ENCODE peak calls at places on chromosome 2, in seven cellular contexts. Z is stimulated activated naive CD4-positive, alpha-beta T cell treated with Interleukin-2 at 50 U/mL for 16 hours; J is stimulated activated CD4-positive, alpha-beta T cell treated with anti-CD3 and anti-CD28 coated beads, Interleukin-15, amount 100 ng/mL, for 24 hours; Q is NCI-H1436; C is globus pallidus; H is central memory CD4-positive, alpha-beta T cell; U is AG10803. L is an unnamed sample.

GRCh38 chr2:54446625-54447024 is 9.5 kb upstream of the SPTBN1 start:
- DNase-seq in Z (no peak), J (no peak), Q (no peak), C (no peak), H (no peak), U (no peak), L (no peak)

GRCh38 chr2:119004602-119005001 is 62.6 kb downstream of the MARCO start:
- DNase-seq in Z (no peak), J (no peak), Q (no peak), C (no peak), H (no peak), U (no peak), L (no peak)

GRCh38 chr2:139814458-139814857 is 1034.3 kb upstream of the NXPH2 start:
- DNase-seq in Z (no peak), J (no peak), Q (no peak), C (no peak), H (no peak), U (no peak), L (no peak)

GRCh38 chr2:110720547-110720946 is 11.8 kb upstream of the ACOXL start:
- DNase-seq in Z (no peak), J (no peak), Q (no peak), C (no peak), H (no peak), U (no peak), L (no peak)

GRCh38 chr2:54289942-54290702 is 34.1 kb upstream of the TSPYL6 start:
- DNase-seq in Z (no peak), J (no peak), Q (no peak), C (no peak), H (no peak), U (no peak), L (no peak)

GRCh38 chr2:46014911-46015654 is 282.1 kb upstream of the EPAS1 start:
- DNase-seq in Z (no peak), J (no peak), Q (no peak), C (no peak), H (no peak), U (peak; percentile 68), L (no peak)

GRCh38 chr2:107932483-107932882 is 53.8 kb upstream of the SLC5A7 start:
- DNase-seq in Z (no peak), J (no peak), Q (no peak), C (no peak), H (no peak), U (no peak), L (no peak)

GRCh38 chr2:215773728-215774127 is 239.6 kb downstream of the MREG start:
- DNase-seq in Z (no peak), J (no peak), Q (no peak), C (no peak), H (no peak), U (peak; percentile 98), L (no peak)

GRCh38 chr2:241853651-241854341 is 4.9 kb downstream of the PDCD1 start:
- DNase-seq in Z (no peak), J (peak; percentile 35), Q (no peak), C (no peak), H (no peak), U (no peak), L (no peak)

GRCh38 chr2:45922577-45922988 is 271.1 kb downstream of the PRKCE start:
- DNase-seq in Z (no peak), J (no peak), Q (peak; percentile 50), C (no peak), H (no peak), U (no peak), L (peak; percentile 41)

GRCh38 chr2:80378-80777 is 34.1 kb upstream of the FAM110C start:
- DNase-seq in Z (no peak), J (no peak), Q (no peak), C (no peak), H (no peak), U (no peak), L (no peak)

GRCh38 chr2:27320958-27321543 is 1.8 kb downstream of the MPV17 start:
- DNase-seq in Z (no peak), J (no peak), Q (no peak), C (no peak), H (no peak), U (peak; percentile 98), L (peak; percentile 12)

GRCh38 chr2:201471732-201472395 is 20.3 kb downstream of the STRADB start:
- DNase-seq in Z (no peak), J (no peak), Q (no peak), C (no peak), H (no peak), U (peak; percentile 83), L (no peak)

GRCh38 chr2:176292608-176293007 is 23.4 kb downstream of the MTX2 start:
- DNase-seq in Z (no peak), J (no peak), Q (no peak), C (no peak), H (no peak), U (no peak), L (no peak)

GRCh38 chr2:69428981-69429380 is 8.3 kb downstream of the NFU1 start:
- DNase-seq in Z (no peak), J (no peak), Q (no peak), C (no peak), H (no peak), U (no peak), L (no peak)

GRCh38 chr2:238891667-238892500 is 44.0 kb downstream of the TWIST2 start:
- DNase-seq in Z (no peak), J (no peak), Q (no peak), C (no peak), H (no peak), U (no peak), L (no peak)

GRCh38 chr2:158760887-158761286 is 34.2 kb upstream of the DAPL1 start:
- DNase-seq in Z (no peak), J (no peak), Q (no peak), C (no peak), H (no peak), U (no peak), L (no peak)

GRCh38 chr2:150403457-150403856 is 84.0 kb downstream of the RND3 start:
- DNase-seq in Z (no peak), J (no peak), Q (no peak), C (no peak), H (no peak), U (no peak), L (no peak)

GRCh38 chr2:27992787-27993747 is 102.5 kb downstream of the BABAM2 start:
- DNase-seq in Z (no peak), J (no peak), Q (no peak), C (no peak), H (no peak), U (peak; percentile 70), L (no peak)